ENCODE peak calls at places on chromosomes 5 and 9, in ten cellular contexts. N is mesenchymal stem cell; H is AG10803; P is CD8-positive, alpha-beta memory T cell; X is fibroblast of mammary gland; T is breast epithelium; K is choroid plexus epithelial cell; D is endodermal cell; A is mucosa of descending colon; B is hepatocyte. G is an unnamed sample.

GRCh38 chr9:92664394-92665152 is 5.4 kb downstream of the IPPK start:
- DNase-seq in B (no peak), A (no peak), D (peak; percentile 62), H (no peak), N (peak; percentile 64), K (peak; percentile 30), P (peak; percentile 9), X (no peak), T (no peak), G (peak; percentile 45)

GRCh38 chr5:40654377-40655006 is 25.2 kb upstream of the PTGER4 start:
- DNase-seq in X (no peak), B (no peak), A (no peak), P (no peak), N (no peak), D (no peak), K (no peak), H (peak; percentile 8), T (no peak), G (no peak)

GRCh38 chr5:172687983-172688734 is 47.1 kb downstream of the NEURL1B start:
- DNase-seq in P (no peak), N (no peak), B (no peak), H (no peak), D (no peak), K (no peak), T (no peak), X (no peak), A (peak; percentile 76), G (no peak)

GRCh38 chr9:76687861-76688374 is 76.3 kb upstream of the PCA3 start:
- DNase-seq in K (peak; percentile 85), T (no peak), X (peak; percentile 94), N (peak; percentile 81), P (no peak), B (peak; percentile 30), H (peak; percentile 81), D (no peak), A (no peak), G (peak; percentile 48)

GRCh38 chr9:133604214-133604613 is 5.0 kb downstream of the FAM163B start:
- DNase-seq in D (no peak), P (no peak), N (no peak), B (no peak), X (no peak), H (no peak), K (peak; percentile 20), A (no peak), T (no peak), G (no peak)

GRCh38 chr5:17019324-17019723 is 83.2 kb upstream of the MYO10 start:
- DNase-seq in N (peak; percentile 64), T (no peak), D (no peak), P (no peak), B (no peak), K (peak; percentile 64), A (no peak), H (peak; percentile 55), X (peak; percentile 27), G (no peak)

GRCh38 chr5:154038241-154038603 is 488 bp downstream of the FAM114A2 start:
- DNase-seq in A (peak; percentile 52), P (peak; percentile 33), D (no peak), H (no peak), X (peak; percentile 30), K (peak; percentile 27), N (no peak), T (no peak), B (peak; percentile 43), G (no peak)

GRCh38 chr5:101678494-101679193 is 617.4 kb downstream of the SLCO4C1 start:
- DNase-seq in P (no peak), A (peak; percentile 27), D (peak; percentile 93), N (peak; percentile 65), X (peak; percentile 61), T (peak; percentile 33), H (peak; percentile 44), K (peak; percentile 69), B (peak; percentile 83), G (peak; percentile 88)

GRCh38 chr5:44150075-44150723 is 239.0 kb downstream of the FGF10 start:
- DNase-seq in H (no peak), K (no peak), D (no peak), P (no peak), T (no peak), B (no peak), N (no peak), X (no peak), A (no peak), G (no peak)

GRCh38 chr5:122863721-122864120 is 18.3 kb downstream of the SNX24 start:
- DNase-seq in N (no peak), H (no peak), D (no peak), T (no peak), X (no peak), B (no peak), A (no peak), K (no peak), P (no peak), G (no peak)

GRCh38 chr9:2824564-2824963 is 19.3 kb downstream of the PUM3 start:
- DNase-seq in X (no peak), D (peak; percentile 88), B (no peak), T (no peak), P (no peak), N (no peak), A (no peak), K (peak; percentile 16), H (no peak), G (peak; percentile 71)

DNA sequence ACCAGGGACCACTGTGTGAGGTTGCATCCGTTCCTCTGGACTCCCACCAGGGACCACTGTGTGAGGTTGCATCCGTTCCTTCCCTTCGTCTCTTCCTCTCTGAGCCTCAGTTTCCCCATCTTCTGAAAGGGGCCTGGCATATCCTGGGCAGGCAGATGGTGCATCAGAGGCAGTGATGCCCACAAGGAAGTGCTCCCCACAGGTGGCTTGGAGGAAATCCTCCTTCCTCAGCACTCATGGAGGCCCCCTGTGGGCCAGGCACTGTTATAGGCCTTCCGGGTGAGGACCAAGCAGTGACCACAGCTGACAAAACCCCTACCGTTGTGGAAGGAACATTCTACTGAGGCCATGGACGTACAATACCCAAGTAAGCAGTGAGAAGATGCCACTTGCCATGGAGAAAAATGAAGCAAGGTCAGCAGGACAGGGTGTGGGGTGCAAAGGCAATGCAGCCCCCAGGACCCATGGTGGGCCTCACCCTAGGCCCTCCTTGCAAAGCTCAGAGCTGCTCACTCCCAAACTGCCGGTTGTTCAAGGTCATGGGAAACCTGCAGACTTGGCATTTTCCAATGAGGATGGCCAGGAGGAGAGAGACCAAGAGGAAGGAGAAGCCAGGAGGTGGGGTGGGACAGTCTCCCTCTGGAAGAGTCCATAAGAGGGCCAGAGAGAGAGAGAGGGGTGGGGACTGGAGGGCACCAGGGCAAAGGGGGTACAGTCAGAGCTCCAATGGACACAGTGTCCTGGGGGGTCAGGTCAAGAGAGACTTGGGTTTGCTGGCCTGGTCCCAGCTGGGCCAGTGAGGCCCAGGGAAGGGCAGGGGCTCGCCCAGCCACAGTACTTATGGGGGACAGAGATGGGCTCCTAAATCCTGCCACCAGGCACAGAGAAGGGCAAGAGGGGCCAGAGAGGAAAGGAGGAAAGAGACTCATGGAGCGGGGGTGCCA is 51.1 kb downstream of the C9orf50 start:
- DNase-seq in T (no peak), B (peak; percentile 56), N (peak; percentile 47), X (peak; percentile 50), H (peak; percentile 44), P (no peak), A (no peak), K (peak; percentile 63), D (peak; percentile 82), G (peak; percentile 83)
- H3K4me3 ChIP-seq in T (peak overlapping the region; percentile 87), B (no peak overlapping the region), N (no peak overlapping the region), X (no peak overlapping the region), H (no peak overlapping the region), P (no peak overlapping the region), A (no peak overlapping the region), K (no peak overlapping the region), D (no peak overlapping the region), G (no peak overlapping the region)

GRCh38 chr5:176173647-176174046 is 64.6 kb upstream of the SIMC1 start:
- DNase-seq in D (no peak), K (no peak), A (no peak), H (no peak), X (no peak), B (no peak), P (no peak), N (no peak), T (no peak), G (no peak)
- H3K4me3 ChIP-seq in D (no peak overlapping the region), K (no peak overlapping the region), A (no peak overlapping the region), H (no peak overlapping the region), X (no peak overlapping the region), B (no peak overlapping the region), P (no peak overlapping the region), N (no peak overlapping the region), T (no peak overlapping the region), G (no peak overlapping the region)

GRCh38 chr5:68270576-68270975 is 55.0 kb downstream of the PIK3R1 start:
- DNase-seq in N (no peak), D (no peak), K (no peak), P (no peak), X (no peak), A (no peak), B (no peak), T (no peak), H (no peak), G (no peak)
- H3K4me3 ChIP-seq in N (no peak overlapping the region), D (no peak overlapping the region), K (no peak overlapping the region), P (no peak overlapping the region), X (no peak overlapping the region), A (no peak overlapping the region), B (no peak overlapping the region), T (no peak overlapping the region), H (no peak overlapping the region), G (no peak overlapping the region)

GRCh38 chr5:6726006-6726405 is 12.8 kb downstream of the TENT4A start:
- DNase-seq in X (no peak), D (no peak), P (no peak), K (no peak), H (no peak), B (no peak), A (no peak), N (no peak), T (no peak), G (no peak)

GRCh38 chr5:6728795-6729183 is 15.6 kb downstream of the TENT4A start:
- DNase-seq in B (no peak), K (no peak), X (no peak), A (no peak), T (no peak), H (no peak), D (no peak), P (no peak), N (no peak), G (no peak)

GRCh38 chr5:6728011-6728794 is 15.0 kb downstream of the TENT4A start:
- DNase-seq in K (no peak), X (no peak), D (no peak), N (no peak), T (no peak), B (no peak), A (no peak), P (no peak), H (no peak), G (peak; percentile 39)

GRCh38 chr5:6725448-6725847 is 12.2 kb downstream of the TENT4A start:
- DNase-seq in K (no peak), D (no peak), X (no peak), B (no peak), P (no peak), N (no peak), H (no peak), A (no peak), T (no peak), G (no peak)

GRCh38 chr5:6727231-6727630 is 14.0 kb downstream of the TENT4A start:
- DNase-seq in B (no peak), K (no peak), T (no peak), A (no peak), D (no peak), X (no peak), N (no peak), H (no peak), P (no peak), G (no peak)
- H3K4me3 ChIP-seq in B (no peak overlapping the region), K (no peak overlapping the region), T (no peak overlapping the region), A (no peak overlapping the region), D (no peak overlapping the region), X (no peak overlapping the region), N (no peak overlapping the region), H (no peak overlapping the region), P (no peak overlapping the region), G (no peak overlapping the region)

G was measured in mesendoderm.